ENCODE peak calls at places on chromosomes 13 and 19, in seven cellular contexts. Y is ELR; R is A673; W is left colon; L is central memory CD8-positive, alpha-beta T cell; G is A549; P is stimulated activated naive CD8-positive, alpha-beta T cell treated with anti-CD3 and anti-CD28 coated beads, Interleukin-15, Interleukin-2, amounts not matched to agents 100 U/mL and 50 U/mL, for 24 hours. H is an unnamed sample.

GRCh38 chr13:79447141-79447540 is 33.8 kb upstream of the NDFIP2 start:
- DNase-seq in Y (no peak), R (no peak), W (no peak), L (no peak), G (no peak), P (no peak), H (no peak)

GRCh38 chr19:48284891-48285290 is 15.0 kb downstream of the ZNF114 start:
- DNase-seq in Y (peak; percentile 50), R (no peak), W (no peak), L (no peak), G (no peak), P (no peak), H (no peak)

GRCh38 chr19:3546119-3546518 is 7.1 kb downstream of the TEKTIP1 start:
- DNase-seq in Y (no peak), R (no peak), W (no peak), L (no peak), G (no peak), P (no peak), H (no peak)

GRCh38 chr19:16066611-16067104 is 9.6 kb upstream of the TPM4 start:
- DNase-seq in Y (peak; percentile 65), R (peak; percentile 77), W (peak; percentile 76), L (no peak), G (peak; percentile 79), P (peak; percentile 58), H (peak; percentile 52)

GRCh38 chr13:97121894-97122293 is 100.2 kb upstream of the MBNL2 start:
- DNase-seq in Y (peak; percentile 49), R (no peak), W (no peak), L (no peak), G (no peak), P (no peak), H (no peak)

GRCh38 chr13:75217949-75218348 is 264.0 kb downstream of the TBC1D4 start:
- DNase-seq in Y (peak; percentile 20), R (peak; percentile 10), W (no peak), L (no peak), G (no peak), P (no peak), H (peak; percentile 69)

GRCh38 chr19:3338541-3339181 is 27.7 kb upstream of the NFIC start:
- DNase-seq in Y (no peak), R (no peak), W (peak; percentile 83), L (no peak), G (no peak), P (peak; percentile 51), H (no peak)

GRCh38 chr19:517721-518136 is 10.4 kb downstream of the TPGS1 start:
- DNase-seq in Y (no peak), R (no peak), W (no peak), L (no peak), G (no peak), P (no peak), H (no peak)

GRCh38 chr13:75518439-75519088 is 19.1 kb downstream of the COMMD6 start:
- DNase-seq in Y (no peak), R (no peak), W (no peak), L (no peak), G (no peak), P (no peak), H (no peak)

GRCh38 chr19:29843180-29844051 is 31.6 kb downstream of the CCNE1 start:
- DNase-seq in Y (no peak), R (no peak), W (peak; percentile 44), L (no peak), G (no peak), P (no peak), H (no peak)

GRCh38 chr13:20624213-20624612 is 57.3 kb downstream of the IFT88 start:
- DNase-seq in Y (peak; percentile 7), R (no peak), W (no peak), L (no peak), G (no peak), P (no peak), H (no peak)

GRCh38 chr13:51921790-51922740 is 60.3 kb downstream of the CCDC70 start:
- DNase-seq in Y (no peak), R (no peak), W (no peak), L (no peak), G (peak; percentile 9), P (no peak), H (no peak)

GRCh38 chr19:47003611-47003935 is 16.1 kb upstream of the NPAS1 start:
- DNase-seq in Y (no peak), R (no peak), W (no peak), L (no peak), G (no peak), P (no peak), H (no peak)